ENCODE peak calls at places on chromosomes 5 and 9, in nine cellular contexts. One of them, this sample, is unnamed.

GRCh38 chr9:33130501-33130900 is 36.6 kb downstream of the B4GALT1 start:
- DNase-seq in MM.1S: no peak
- DNase-seq in PC-3: peak
- DNase-seq in GM23338: no peak
- DNase-seq in neural progenitor cell: no peak
- DNase-seq in OCI-LY7: no peak
- DNase-seq in hepatocyte: peak
- DNase-seq in GM23248: peak
- DNase-seq in HCT116: no peak
- DNase-seq in this sample: no peak

GRCh38 chr5:59598547-59598874 is 295.0 kb downstream of the PDE4D start:
- DNase-seq in PC-3: no peak
- DNase-seq in GM23338: no peak
- DNase-seq in MM.1S: peak
- DNase-seq in neural progenitor cell: no peak
- DNase-seq in HCT116: no peak
- DNase-seq in OCI-LY7: peak
- DNase-seq in hepatocyte: no peak
- DNase-seq in GM23248: peak
- DNase-seq in this sample: no peak

GRCh38 chr5:72509401-72509800 is 2.2 kb upstream of the ZNF366 start:
- DNase-seq in MM.1S: no peak
- DNase-seq in OCI-LY7: no peak
- DNase-seq in PC-3: no peak
- DNase-seq in HCT116: no peak
- DNase-seq in GM23338: no peak
- DNase-seq in GM23248: peak
- DNase-seq in hepatocyte: no peak
- DNase-seq in neural progenitor cell: no peak
- DNase-seq in this sample: no peak

GRCh38 chr5:127793879-127794278 is 90.7 kb downstream of the CCDC192 start:
- DNase-seq in MM.1S: no peak
- DNase-seq in neural progenitor cell: no peak
- DNase-seq in GM23338: no peak
- DNase-seq in hepatocyte: no peak
- DNase-seq in PC-3: no peak
- DNase-seq in OCI-LY7: no peak
- DNase-seq in HCT116: no peak
- DNase-seq in GM23248: no peak
- DNase-seq in this sample: no peak

GRCh38 chr5:6411141-6411540 is 32.8 kb upstream of the MED10 start:
- DNase-seq in MM.1S: no peak
- DNase-seq in hepatocyte: no peak
- DNase-seq in GM23338: no peak
- DNase-seq in GM23248: no peak
- DNase-seq in HCT116: no peak
- DNase-seq in OCI-LY7: no peak
- DNase-seq in PC-3: no peak
- DNase-seq in neural progenitor cell: no peak
- DNase-seq in this sample: no peak

GRCh38 chr9:16726718-16727451 is 143.6 kb downstream of the BNC2 start:
- DNase-seq in PC-3: peak
- DNase-seq in GM23248: peak
- DNase-seq in OCI-LY7: no peak
- DNase-seq in MM.1S: peak
- DNase-seq in GM23338: peak
- DNase-seq in HCT116: no peak
- DNase-seq in neural progenitor cell: peak
- DNase-seq in hepatocyte: peak
- DNase-seq in this sample: peak

GRCh38 chr5:56358703-56359428 is 125.7 kb upstream of the ANKRD55 start:
- DNase-seq in OCI-LY7: no peak
- DNase-seq in neural progenitor cell: no peak
- DNase-seq in GM23248: peak
- DNase-seq in hepatocyte: peak
- DNase-seq in GM23338: no peak
- DNase-seq in PC-3: peak
- DNase-seq in MM.1S: no peak
- DNase-seq in HCT116: peak
- DNase-seq in this sample: no peak

GRCh38 chr9:26809795-26810194 is 82.8 kb downstream of the CAAP1 start:
- DNase-seq in OCI-LY7: no peak
- DNase-seq in MM.1S: no peak
- DNase-seq in GM23248: peak
- DNase-seq in GM23338: no peak
- DNase-seq in HCT116: peak
- DNase-seq in PC-3: peak
- DNase-seq in hepatocyte: no peak
- DNase-seq in neural progenitor cell: no peak
- DNase-seq in this sample: no peak

GRCh38 chr5:75446068-75446467 is 65.4 kb downstream of the CERT1 start:
- DNase-seq in GM23338: no peak
- DNase-seq in PC-3: no peak
- DNase-seq in HCT116: no peak
- DNase-seq in OCI-LY7: no peak
- DNase-seq in MM.1S: no peak
- DNase-seq in GM23248: no peak
- DNase-seq in neural progenitor cell: no peak
- DNase-seq in hepatocyte: no peak
- DNase-seq in this sample: no peak

GRCh38 chr5:54520438-54520846 is 2.9 kb downstream of the SNX18 start:
- DNase-seq in hepatocyte: peak
- DNase-seq in PC-3: peak
- DNase-seq in neural progenitor cell: no peak
- DNase-seq in GM23248: peak
- DNase-seq in GM23338: peak
- DNase-seq in HCT116: no peak
- DNase-seq in MM.1S: no peak
- DNase-seq in OCI-LY7: no peak
- DNase-seq in this sample: no peak

GRCh38 chr9:114047717-114048116 is 30.4 kb downstream of the AMBP start:
- DNase-seq in hepatocyte: no peak
- DNase-seq in PC-3: peak
- DNase-seq in GM23248: peak
- DNase-seq in GM23338: peak
- DNase-seq in HCT116: peak
- DNase-seq in neural progenitor cell: peak
- DNase-seq in MM.1S: no peak
- DNase-seq in OCI-LY7: peak
- DNase-seq in this sample: no peak

GRCh38 chr5:144028644-144029043 is 141.8 kb downstream of the YIPF5 start:
- DNase-seq in neural progenitor cell: no peak
- DNase-seq in GM23248: peak
- DNase-seq in hepatocyte: peak
- DNase-seq in MM.1S: no peak
- DNase-seq in OCI-LY7: no peak
- DNase-seq in PC-3: peak
- DNase-seq in HCT116: no peak
- DNase-seq in GM23338: no peak
- DNase-seq in this sample: no peak

GRCh38 chr9:21764736-21765245 is 37.6 kb upstream of the MTAP start:
- DNase-seq in OCI-LY7: no peak
- DNase-seq in GM23248: peak
- DNase-seq in HCT116: no peak
- DNase-seq in PC-3: no peak
- DNase-seq in neural progenitor cell: no peak
- DNase-seq in hepatocyte: no peak
- DNase-seq in MM.1S: no peak
- DNase-seq in GM23338: no peak
- DNase-seq in this sample: no peak

GRCh38 chr5:65925094-65925600 is 1.2 kb upstream of the ERBIN start:
- DNase-seq in GM23338: peak
- DNase-seq in MM.1S: peak
- DNase-seq in GM23248: peak
- DNase-seq in HCT116: no peak
- DNase-seq in OCI-LY7: peak
- DNase-seq in hepatocyte: peak
- DNase-seq in neural progenitor cell: peak
- DNase-seq in PC-3: peak
- DNase-seq in this sample: no peak

GRCh38 chr5:58751222-58751621 is 168.3 kb downstream of the RAB3C start:
- DNase-seq in hepatocyte: peak
- DNase-seq in PC-3: peak
- DNase-seq in OCI-LY7: no peak
- DNase-seq in HCT116: peak
- DNase-seq in neural progenitor cell: no peak
- DNase-seq in MM.1S: no peak
- DNase-seq in GM23338: no peak
- DNase-seq in GM23248: peak
- DNase-seq in this sample: peak

GRCh38 chr9:104604801-104605200 is 626 bp downstream of the OR13C2 start:
- DNase-seq in neural progenitor cell: no peak
- DNase-seq in GM23248: no peak
- DNase-seq in HCT116: no peak
- DNase-seq in MM.1S: no peak
- DNase-seq in GM23338: no peak
- DNase-seq in PC-3: no peak
- DNase-seq in OCI-LY7: no peak
- DNase-seq in hepatocyte: no peak
- DNase-seq in this sample: no peak
- TF ChIP-seq EZH2phosphoT487 in neural progenitor cell: no peak
- TF ChIP-seq EZH2phosphoT487 in GM23248: no peak
- TF ChIP-seq EZH2phosphoT487 in HCT116: no peak
- TF ChIP-seq EZH2phosphoT487 in MM.1S: no peak
- TF ChIP-seq EZH2phosphoT487 in GM23338: no peak
- TF ChIP-seq EZH2phosphoT487 in PC-3: no peak
- TF ChIP-seq EZH2phosphoT487 in OCI-LY7: no peak
- TF ChIP-seq EZH2phosphoT487 in hepatocyte: no peak
- TF ChIP-seq EZH2phosphoT487 in this sample: no peak

GRCh38 chr5:1725641-1726468 is 73.8 kb downstream of the MRPL36 start:
- DNase-seq in OCI-LY7: no peak
- DNase-seq in hepatocyte: no peak
- DNase-seq in MM.1S: no peak
- DNase-seq in HCT116: no peak
- DNase-seq in GM23338: peak
- DNase-seq in GM23248: no peak
- DNase-seq in neural progenitor cell: peak
- DNase-seq in PC-3: no peak
- DNase-seq in this sample: no peak

GRCh38 chr5:1723476-1723875 is 76.2 kb downstream of the MRPL36 start:
- DNase-seq in neural progenitor cell: no peak
- DNase-seq in GM23248: no peak
- DNase-seq in HCT116: no peak
- DNase-seq in GM23338: no peak
- DNase-seq in MM.1S: no peak
- DNase-seq in PC-3: no peak
- DNase-seq in OCI-LY7: no peak
- DNase-seq in hepatocyte: no peak
- DNase-seq in this sample: no peak

GRCh38 chr5:1726469-1726865 is 73.2 kb downstream of the MRPL36 start:
- DNase-seq in GM23248: no peak
- DNase-seq in MM.1S: no peak
- DNase-seq in GM23338: no peak
- DNase-seq in HCT116: no peak
- DNase-seq in hepatocyte: no peak
- DNase-seq in PC-3: no peak
- DNase-seq in OCI-LY7: no peak
- DNase-seq in neural progenitor cell: peak
- DNase-seq in this sample: no peak

GRCh38 chr5:1723957-1724821 is 75.4 kb downstream of the MRPL36 start:
- DNase-seq in GM23338: no peak
- DNase-seq in GM23248: no peak
- DNase-seq in OCI-LY7: no peak
- DNase-seq in HCT116: no peak
- DNase-seq in MM.1S: no peak
- DNase-seq in PC-3: no peak
- DNase-seq in hepatocyte: no peak
- DNase-seq in neural progenitor cell: no peak
- DNase-seq in this sample: no peak

DNA sequence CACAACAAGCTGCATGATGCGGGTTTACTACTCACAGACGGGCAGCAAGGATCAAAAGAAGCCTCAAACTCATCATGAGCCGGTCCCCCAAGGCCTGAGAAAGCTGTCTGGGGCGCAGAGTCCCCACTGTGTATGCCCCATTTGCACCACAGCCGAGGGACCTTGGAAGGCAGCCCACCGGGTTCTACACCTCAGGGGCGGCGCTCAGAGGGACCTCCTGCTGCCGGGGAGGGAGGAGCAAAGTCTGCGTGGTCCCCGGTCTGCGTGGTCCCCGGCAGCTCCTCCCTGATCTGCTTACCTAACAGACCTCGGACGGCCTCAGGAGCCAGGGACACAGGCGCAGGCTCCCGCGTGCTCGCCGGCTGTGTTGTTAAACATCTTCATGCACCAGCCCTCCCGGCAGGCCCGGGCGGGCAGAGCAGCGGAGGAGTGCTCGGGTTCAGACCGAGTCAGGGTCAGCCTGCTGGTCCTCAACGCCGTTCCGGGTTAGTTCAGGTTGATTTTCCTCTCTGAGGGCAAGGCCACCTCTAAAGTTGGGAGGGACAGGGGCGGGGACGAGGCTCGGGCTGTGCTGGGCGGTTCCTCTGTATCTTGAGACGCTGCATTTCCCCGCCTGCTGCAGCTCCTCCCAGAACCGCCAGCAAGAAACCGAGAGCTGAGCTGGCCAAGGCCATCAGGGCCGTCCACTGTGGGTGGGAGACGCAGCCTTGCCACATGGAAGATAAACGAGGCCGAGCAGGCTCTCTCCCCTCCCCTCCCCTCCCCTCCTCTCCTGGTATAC is 74.6 kb downstream of the MRPL36 start:
- DNase-seq in OCI-LY7: no peak
- DNase-seq in HCT116: no peak
- DNase-seq in hepatocyte: no peak
- DNase-seq in PC-3: no peak
- DNase-seq in neural progenitor cell: peak
- DNase-seq in GM23248: no peak
- DNase-seq in MM.1S: no peak
- DNase-seq in GM23338: peak
- DNase-seq in this sample: no peak
- TF ChIP-seq EZH2phosphoT487 in OCI-LY7: no peak
- TF ChIP-seq EZH2phosphoT487 in HCT116: no peak
- TF ChIP-seq EZH2phosphoT487 in hepatocyte: no peak
- TF ChIP-seq EZH2phosphoT487 in PC-3: no peak
- TF ChIP-seq EZH2phosphoT487 in neural progenitor cell: no peak
- TF ChIP-seq EZH2phosphoT487 in GM23248: no peak
- TF ChIP-seq EZH2phosphoT487 in MM.1S: no peak
- TF ChIP-seq EZH2phosphoT487 in GM23338: no peak
- TF ChIP-seq EZH2phosphoT487 in this sample: no peak

DNA sequence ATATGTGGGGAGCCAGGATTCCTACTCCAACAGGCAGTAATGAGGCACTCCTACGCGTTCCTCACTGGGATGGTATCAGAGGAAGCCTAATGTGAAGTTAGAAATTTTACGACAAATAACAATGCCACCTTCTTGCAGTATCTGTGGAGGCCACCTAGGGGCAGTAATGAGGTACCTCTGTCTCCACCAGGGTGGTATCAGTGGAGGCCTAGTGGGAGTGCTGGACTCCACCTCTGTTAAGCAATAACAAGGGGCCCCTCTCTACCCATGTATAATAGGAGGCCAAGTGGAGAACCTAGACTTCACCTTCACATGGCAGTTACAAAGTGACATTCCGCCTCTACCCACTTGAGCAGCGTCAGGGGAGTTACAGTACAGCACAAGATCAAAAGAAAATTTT is 147.9 kb downstream of the PLPPR1 start:
- DNase-seq in neural progenitor cell: no peak
- DNase-seq in PC-3: no peak
- DNase-seq in HCT116: peak
- DNase-seq in GM23338: peak
- DNase-seq in MM.1S: no peak
- DNase-seq in GM23248: no peak
- DNase-seq in OCI-LY7: peak
- DNase-seq in hepatocyte: no peak
- DNase-seq in this sample: no peak
- TF ChIP-seq EZH2phosphoT487 in neural progenitor cell: no peak
- TF ChIP-seq EZH2phosphoT487 in PC-3: no peak
- TF ChIP-seq EZH2phosphoT487 in HCT116: no peak
- TF ChIP-seq EZH2phosphoT487 in GM23338: no peak
- TF ChIP-seq EZH2phosphoT487 in MM.1S: no peak
- TF ChIP-seq EZH2phosphoT487 in GM23248: no peak
- TF ChIP-seq EZH2phosphoT487 in OCI-LY7: no peak
- TF ChIP-seq EZH2phosphoT487 in hepatocyte: no peak
- TF ChIP-seq EZH2phosphoT487 in this sample: no peak

GRCh38 chr5:11289733-11290132 is 528.7 kb upstream of the DAP start:
- DNase-seq in PC-3: no peak
- DNase-seq in GM23248: no peak
- DNase-seq in HCT116: no peak
- DNase-seq in GM23338: peak
- DNase-seq in neural progenitor cell: peak
- DNase-seq in MM.1S: no peak
- DNase-seq in OCI-LY7: no peak
- DNase-seq in hepatocyte: no peak
- DNase-seq in this sample: no peak
- TF ChIP-seq EZH2phosphoT487 in PC-3: no peak
- TF ChIP-seq EZH2phosphoT487 in GM23248: no peak
- TF ChIP-seq EZH2phosphoT487 in HCT116: no peak
- TF ChIP-seq EZH2phosphoT487 in GM23338: no peak
- TF ChIP-seq EZH2phosphoT487 in neural progenitor cell: no peak
- TF ChIP-seq EZH2phosphoT487 in MM.1S: no peak
- TF ChIP-seq EZH2phosphoT487 in OCI-LY7: no peak
- TF ChIP-seq EZH2phosphoT487 in hepatocyte: no peak
- TF ChIP-seq EZH2phosphoT487 in this sample: no peak

This sample was measured in SK-N-SH.